ENCODE peak calls at places on chromosomes 5 and 9, in nine cellular contexts. F, W, U, P, Z, V, A, N and G are unnamed samples.

GRCh38 chr5:158050401-158050800 is 191.5 kb upstream of the CLINT1 start:
- DNase-seq in F (no peak), W (no peak), U (no peak), P (no peak), Z (no peak), V (no peak), A (no peak), N (peak; percentile 51), G (no peak)

GRCh38 chr5:169336234-169336633 is 35.3 kb upstream of the SLIT3 start:
- DNase-seq in F (no peak), W (no peak), U (peak; percentile 19), P (no peak), Z (no peak), V (no peak), A (no peak), N (no peak), G (no peak)

GRCh38 chr5:128920345-128921215 is 44.7 kb upstream of the SLC27A6 start:
- DNase-seq in F (no peak), W (peak; percentile 61), U (no peak), P (no peak), Z (peak; percentile 68), V (no peak), A (no peak), N (peak; percentile 53), G (peak; percentile 70)

GRCh38 chr9:98989036-98990000 is 45.6 kb downstream of the COL15A1 start:
- DNase-seq in F (peak; percentile 91), W (peak; percentile 89), U (peak; percentile 97), P (no peak), Z (peak; percentile 40), V (peak; percentile 78), A (no peak), N (peak; percentile 100), G (peak; percentile 51)

GRCh38 chr9:127133739-127134167 is 11.3 kb upstream of the ANGPTL2 start:
- DNase-seq in F (no peak), W (peak; percentile 74), U (peak; percentile 95), P (no peak), Z (no peak), V (no peak), A (no peak), N (peak; percentile 85), G (no peak)

GRCh38 chr5:149434162-149435014 is 55.3 kb upstream of the IL17B start:
- DNase-seq in F (no peak), W (peak; percentile 69), U (peak; percentile 95), P (no peak), Z (no peak), V (no peak), A (no peak), N (peak; percentile 59), G (no peak)

GRCh38 chr9:126791406-126792230 is 13.2 kb upstream of the ZBTB43 start:
- DNase-seq in F (no peak), W (no peak), U (peak; percentile 94), P (no peak), Z (no peak), V (peak; percentile 99), A (no peak), N (peak; percentile 65), G (peak; percentile 99)

GRCh38 chr9:99140685-99141314 is 35.9 kb downstream of the TGFBR1 start:
- DNase-seq in F (no peak), W (peak; percentile 41), U (peak; percentile 49), P (peak; percentile 9), Z (peak; percentile 21), V (no peak), A (no peak), N (peak; percentile 39), G (no peak)

GRCh38 chr5:135208555-135209494 is 174.8 kb upstream of the PITX1 start:
- DNase-seq in F (peak; percentile 83), W (no peak), U (peak; percentile 96), P (no peak), Z (peak; percentile 68), V (peak; percentile 77), A (peak; percentile 64), N (peak; percentile 95), G (peak; percentile 44)

GRCh38 chr5:134738963-134739661 is 764 bp downstream of the CAMLG start:
- DNase-seq in F (no peak), W (peak; percentile 19), U (peak; percentile 79), P (no peak), Z (peak; percentile 55), V (peak; percentile 63), A (peak; percentile 77), N (peak; percentile 44), G (peak; percentile 54)

GRCh38 chr5:148912714-148913398 is 86.4 kb downstream of the ADRB2 start:
- DNase-seq in F (no peak), W (no peak), U (peak; percentile 90), P (no peak), Z (peak; percentile 54), V (peak; percentile 95), A (no peak), N (peak; percentile 98), G (peak; percentile 100)

GRCh38 chr9:84339951-84340350 is 607 bp downstream of the SLC28A3 start:
- DNase-seq in F (no peak), W (peak; percentile 16), U (no peak), P (no peak), Z (no peak), V (peak; percentile 51), A (no peak), N (no peak), G (peak; percentile 63)

DNA sequence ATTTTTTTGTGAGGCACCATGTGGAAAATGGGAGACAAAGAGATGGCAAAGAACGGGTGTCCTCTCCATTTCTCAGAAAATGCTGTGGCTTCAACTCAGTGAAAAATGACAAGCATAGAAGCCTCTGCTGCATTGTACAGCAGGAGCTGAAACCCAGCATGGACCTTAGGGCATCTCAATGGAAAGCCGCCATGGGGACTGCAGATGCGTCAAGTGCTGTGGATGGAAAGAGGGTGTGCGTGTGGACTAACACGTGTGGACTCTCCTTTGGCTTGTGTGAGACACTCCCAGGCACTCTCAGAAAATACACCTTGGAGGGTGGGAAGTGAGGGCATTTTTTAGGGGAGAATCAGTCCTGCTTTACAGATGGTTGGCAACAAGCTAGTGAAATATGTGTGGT is 2.2 kb upstream of the GLRX start:
- DNase-seq in F (no peak), W (no peak), U (no peak), P (no peak), Z (no peak), V (no peak), A (no peak), N (no peak), G (no peak)
- H3K4me1 ChIP-seq in F (peaks cover 6% of the 10 kb centered on the region), W (peaks cover 19% of the 10 kb centered on the region), U (peaks cover 34% of the 10 kb centered on the region), P (peaks cover 27% of the 10 kb centered on the region), Z (peaks cover 25% of the 10 kb centered on the region), V (peaks cover 32% of the 10 kb centered on the region), A (peaks cover 80% of the 10 kb centered on the region), N (peaks cover 28% of the 10 kb centered on the region), G (peaks cover 3% of the 10 kb centered on the region)

GRCh38 chr9:124423591-124423990 is 8.3 kb upstream of the PSMB7 start:
- DNase-seq in F (no peak), W (no peak), U (peak; percentile 53), P (no peak), Z (no peak), V (no peak), A (no peak), N (no peak), G (no peak)

GRCh38 chr9:124419832-124420489 is 4.7 kb upstream of the PSMB7 start:
- DNase-seq in F (no peak), W (no peak), U (peak; percentile 50), P (no peak), Z (no peak), V (no peak), A (no peak), N (no peak), G (no peak)

GRCh38 chr9:124426361-124426760 is 11.1 kb upstream of the PSMB7 start:
- DNase-seq in F (no peak), W (no peak), U (no peak), P (no peak), Z (no peak), V (no peak), A (no peak), N (no peak), G (no peak)

GRCh38 chr9:124420991-124421543 is 5.8 kb upstream of the PSMB7 start:
- DNase-seq in F (no peak), W (no peak), U (peak; percentile 35), P (no peak), Z (no peak), V (no peak), A (no peak), N (no peak), G (no peak)

DNA sequence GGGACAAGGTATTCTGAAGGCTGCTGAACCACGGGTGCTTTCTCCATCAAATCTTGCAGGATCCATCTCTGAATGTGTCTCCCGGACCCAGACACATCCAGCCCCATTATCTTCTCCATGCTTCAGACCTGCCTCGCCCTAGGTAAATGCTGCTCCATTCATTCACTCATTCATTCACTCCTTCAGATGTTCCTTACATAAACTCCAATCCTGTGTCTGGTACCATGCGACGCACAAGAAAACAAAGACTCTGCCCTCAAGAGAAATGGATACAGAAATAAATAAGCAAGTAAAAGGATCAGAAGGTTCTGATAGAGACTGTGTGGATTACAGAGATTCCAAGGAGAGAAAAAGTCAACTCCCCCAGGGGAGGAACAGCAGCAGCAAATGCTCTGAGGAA is 7.9 kb upstream of the PSMB7 start:
- DNase-seq in F (no peak), W (no peak), U (peak; percentile 68), P (no peak), Z (no peak), V (no peak), A (no peak), N (no peak), G (no peak)
- H3K4me1 ChIP-seq in F (no peaks in the 10 kb centered on the region), W (no peaks in the 10 kb centered on the region), U (no peaks in the 10 kb centered on the region), P (no peaks in the 10 kb centered on the region), Z (no peaks in the 10 kb centered on the region), V (no peaks in the 10 kb centered on the region), A (peaks cover 27% of the 10 kb centered on the region), N (no peaks in the 10 kb centered on the region), G (no peaks in the 10 kb centered on the region)

DNA sequence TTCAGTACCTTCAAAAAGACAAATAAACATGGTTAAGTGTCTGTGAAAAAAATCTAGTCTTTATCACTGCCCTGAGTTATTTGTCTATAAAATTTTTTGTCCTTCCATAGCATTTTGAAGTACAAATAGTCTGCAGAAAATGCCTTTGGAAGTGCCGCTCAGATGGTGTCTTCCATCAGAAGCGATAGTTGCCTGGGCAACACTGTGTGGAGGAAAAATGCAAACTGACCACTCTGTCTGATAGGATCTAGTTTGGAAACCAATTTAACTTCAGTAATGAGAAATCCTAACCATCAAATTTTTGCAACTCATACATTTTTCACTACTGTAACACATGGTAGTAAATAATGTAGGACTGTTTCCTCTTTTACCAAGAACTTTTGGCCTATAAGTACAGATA is 449.9 kb downstream of the PRELID2 start:
- DNase-seq in F (no peak), W (no peak), U (no peak), P (no peak), Z (no peak), V (no peak), A (no peak), N (no peak), G (no peak)
- H3K4me1 ChIP-seq in F (no peaks in the 10 kb centered on the region), W (no peaks in the 10 kb centered on the region), U (no peaks in the 10 kb centered on the region), P (no peaks in the 10 kb centered on the region), Z (no peaks in the 10 kb centered on the region), V (no peaks in the 10 kb centered on the region), A (no peaks in the 10 kb centered on the region), N (no peaks in the 10 kb centered on the region), G (no peaks in the 10 kb centered on the region)

DNA sequence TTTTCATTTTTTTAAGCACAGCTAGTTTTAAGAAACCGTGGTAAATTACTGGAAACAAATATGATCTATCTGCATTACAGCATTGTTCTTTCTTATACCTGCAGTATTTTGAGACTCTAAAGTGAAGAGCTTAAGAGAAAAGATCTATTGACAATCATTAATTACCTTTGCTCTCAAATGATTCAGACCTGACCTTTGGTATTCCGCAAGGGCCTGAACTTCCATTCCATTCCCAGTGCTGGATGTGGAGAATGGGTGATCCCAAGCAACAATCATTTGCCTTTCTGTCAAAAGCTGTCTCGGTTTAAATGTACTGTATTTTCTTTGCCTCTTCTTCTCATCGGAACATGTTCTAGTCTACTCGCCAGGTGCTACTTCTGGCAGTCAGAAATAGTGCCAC is 18.9 kb downstream of the NREP start:
- DNase-seq in F (no peak), W (no peak), U (no peak), P (no peak), Z (no peak), V (no peak), A (no peak), N (peak; percentile 77), G (no peak)
- H3K4me1 ChIP-seq in F (peaks cover 6% of the 10 kb centered on the region), W (peaks cover 31% of the 10 kb centered on the region), U (peaks cover 92% of the 10 kb centered on the region), P (no peaks in the 10 kb centered on the region), Z (no peaks in the 10 kb centered on the region), V (no peaks in the 10 kb centered on the region), A (peaks cover 11% of the 10 kb centered on the region), N (peaks cover 75% of the 10 kb centered on the region), G (no peaks in the 10 kb centered on the region)